ENCODE peak calls at places on chromosomes 7 and 10, in four cellular contexts. One of them, this sample, is unnamed.
A peak's percentile ranks its signal among the peaks of the same experiment; 100 is the strongest.

GRCh38 chr7:50729962-50730361 is 52.7 kb downstream of the GRB10 start:
- DNase-seq in CD4-positive, alpha-beta T cell: no peak
- DNase-seq in lower leg skin: no peak
- DNase-seq in sigmoid colon: no peak
- DNase-seq in this sample: no peak

GRCh38 chr7:158053516-158053915 is 534.1 kb downstream of the PTPRN2 start:
- DNase-seq in sigmoid colon: no peak
- DNase-seq in CD4-positive, alpha-beta T cell: no peak
- DNase-seq in lower leg skin: peak; percentile 64
- DNase-seq in this sample: no peak

GRCh38 chr7:140640727-140641531 is at the start of gene DENND2A:
- DNase-seq in sigmoid colon: peak; percentile 93
- DNase-seq in lower leg skin: peak; percentile 93
- DNase-seq in CD4-positive, alpha-beta T cell: no peak
- DNase-seq in this sample: peak; percentile 57

GRCh38 chr7:158863611-158864506 is 7.5 kb downstream of the DYNC2I1 start:
- DNase-seq in CD4-positive, alpha-beta T cell: peak; percentile 10
- DNase-seq in lower leg skin: peak; percentile 96
- DNase-seq in sigmoid colon: peak; percentile 91
- DNase-seq in this sample: peak; percentile 80

GRCh38 chr10:73886085-73886529 is 11.8 kb upstream of the CAMK2G start:
- DNase-seq in lower leg skin: peak; percentile 91
- DNase-seq in sigmoid colon: peak; percentile 90
- DNase-seq in CD4-positive, alpha-beta T cell: peak; percentile 57
- DNase-seq in this sample: peak; percentile 72

GRCh38 chr10:123913688-123914268 is 22.2 kb upstream of the CPXM2 start:
- DNase-seq in lower leg skin: peak; percentile 70
- DNase-seq in CD4-positive, alpha-beta T cell: no peak
- DNase-seq in sigmoid colon: no peak
- DNase-seq in this sample: no peak

GRCh38 chr10:85976267-85976793 is 390.3 kb downstream of the GRID1 start:
- DNase-seq in lower leg skin: no peak
- DNase-seq in CD4-positive, alpha-beta T cell: no peak
- DNase-seq in sigmoid colon: no peak
- DNase-seq in this sample: no peak

GRCh38 chr7:21526007-21526406 is 16.8 kb upstream of the DNAH11 start:
- DNase-seq in sigmoid colon: no peak
- DNase-seq in lower leg skin: no peak
- DNase-seq in CD4-positive, alpha-beta T cell: no peak
- DNase-seq in this sample: no peak

GRCh38 chr7:55034776-55035175 is 16.0 kb downstream of the EGFR start:
- DNase-seq in CD4-positive, alpha-beta T cell: no peak
- DNase-seq in sigmoid colon: no peak
- DNase-seq in lower leg skin: no peak
- DNase-seq in this sample: no peak

GRCh38 chr10:89516149-89516832 is 19.1 kb downstream of the SLC16A12 start:
- DNase-seq in CD4-positive, alpha-beta T cell: no peak
- DNase-seq in sigmoid colon: peak; percentile 80
- DNase-seq in lower leg skin: no peak
- DNase-seq in this sample: peak; percentile 42

GRCh38 chr7:26959290-26959689 is 94.9 kb upstream of the SKAP2 start:
- DNase-seq in CD4-positive, alpha-beta T cell: no peak
- DNase-seq in sigmoid colon: no peak
- DNase-seq in lower leg skin: no peak
- DNase-seq in this sample: no peak

GRCh38 chr7:123538189-123538714 is 3.9 kb upstream of the IQUB start:
- DNase-seq in CD4-positive, alpha-beta T cell: no peak
- DNase-seq in lower leg skin: no peak
- DNase-seq in sigmoid colon: no peak
- DNase-seq in this sample: no peak

GRCh38 chr7:79304711-79305110 is 148.8 kb downstream of the MAGI2 start:
- DNase-seq in CD4-positive, alpha-beta T cell: no peak
- DNase-seq in sigmoid colon: no peak
- DNase-seq in lower leg skin: no peak
- DNase-seq in this sample: no peak

GRCh38 chr7:124429923-124430322 is 335.7 kb downstream of the GPR37 start:
- DNase-seq in sigmoid colon: no peak
- DNase-seq in CD4-positive, alpha-beta T cell: no peak
- DNase-seq in lower leg skin: no peak
- DNase-seq in this sample: no peak

GRCh38 chr7:139687206-139687954 is 90.4 kb downstream of the HIPK2 start:
- DNase-seq in sigmoid colon: no peak
- DNase-seq in CD4-positive, alpha-beta T cell: no peak
- DNase-seq in lower leg skin: no peak
- DNase-seq in this sample: no peak

GRCh38 chr7:14020339-14020900 is 31.0 kb upstream of the ETV1 start:
- DNase-seq in sigmoid colon: no peak
- DNase-seq in CD4-positive, alpha-beta T cell: no peak
- DNase-seq in lower leg skin: no peak
- DNase-seq in this sample: no peak

GRCh38 chr10:69047111-69047837 is 40.6 kb upstream of the SRGN start:
- DNase-seq in sigmoid colon: no peak
- DNase-seq in lower leg skin: no peak
- DNase-seq in CD4-positive, alpha-beta T cell: no peak
- DNase-seq in this sample: no peak

GRCh38 chr10:68303849-68304412 is 27.9 kb upstream of the HNRNPH3 start:
- DNase-seq in CD4-positive, alpha-beta T cell: no peak
- DNase-seq in lower leg skin: peak; percentile 2
- DNase-seq in sigmoid colon: no peak
- DNase-seq in this sample: peak; percentile 70

GRCh38 chr7:131945313-131945831 is 388.9 kb upstream of the PODXL start:
- DNase-seq in CD4-positive, alpha-beta T cell: no peak
- DNase-seq in lower leg skin: peak; percentile 88
- DNase-seq in sigmoid colon: no peak
- DNase-seq in this sample: peak; percentile 42

GRCh38 chr7:129908181-129908580 is 44.6 kb downstream of the UBE2H start:
- DNase-seq in lower leg skin: no peak
- DNase-seq in sigmoid colon: no peak
- DNase-seq in CD4-positive, alpha-beta T cell: no peak
- DNase-seq in this sample: no peak

GRCh38 chr7:64504581-64505120 is 58.2 kb downstream of the ZNF680 start:
- DNase-seq in CD4-positive, alpha-beta T cell: no peak
- DNase-seq in sigmoid colon: no peak
- DNase-seq in lower leg skin: no peak
- DNase-seq in this sample: no peak

GRCh38 chr7:94874036-94874745 is 33.2 kb upstream of the PPP1R9A start:
- DNase-seq in CD4-positive, alpha-beta T cell: no peak
- DNase-seq in sigmoid colon: no peak
- DNase-seq in lower leg skin: no peak
- DNase-seq in this sample: no peak

GRCh38 chr10:71064413-71065118 is 147.8 kb upstream of the UNC5B start:
- DNase-seq in sigmoid colon: no peak
- DNase-seq in lower leg skin: no peak
- DNase-seq in CD4-positive, alpha-beta T cell: no peak
- DNase-seq in this sample: no peak

GRCh38 chr7:87083865-87084519 is 24.5 kb upstream of the ELAPOR2 start:
- DNase-seq in sigmoid colon: no peak
- DNase-seq in CD4-positive, alpha-beta T cell: no peak
- DNase-seq in lower leg skin: no peak
- DNase-seq in this sample: no peak

GRCh38 chr10:132626019-132626760 is 88.6 kb downstream of the INPP5A start:
- DNase-seq in CD4-positive, alpha-beta T cell: no peak
- DNase-seq in sigmoid colon: peak; percentile 62
- DNase-seq in lower leg skin: peak; percentile 79
- DNase-seq in this sample: no peak

GRCh38 chr10:122515588-122516231 is 44.8 kb upstream of the DMBT1 start:
- DNase-seq in lower leg skin: no peak
- DNase-seq in CD4-positive, alpha-beta T cell: peak; percentile 48
- DNase-seq in sigmoid colon: no peak
- DNase-seq in this sample: peak; percentile 43

GRCh38 chr7:112298543-112299100 is 92.1 kb downstream of the ZNF277 start:
- DNase-seq in lower leg skin: no peak
- DNase-seq in CD4-positive, alpha-beta T cell: no peak
- DNase-seq in sigmoid colon: no peak
- DNase-seq in this sample: no peak

GRCh38 chr7:25060487-25061055 is 64.5 kb downstream of the CYCS start:
- DNase-seq in sigmoid colon: no peak
- DNase-seq in lower leg skin: no peak
- DNase-seq in CD4-positive, alpha-beta T cell: no peak
- DNase-seq in this sample: no peak

GRCh38 chr10:97291357-97292096 is 910 bp downstream of the ARHGAP19 start:
- DNase-seq in sigmoid colon: no peak
- DNase-seq in lower leg skin: peak; percentile 48
- DNase-seq in CD4-positive, alpha-beta T cell: no peak
- DNase-seq in this sample: no peak

GRCh38 chr10:123472606-123473005 is 193.5 kb upstream of the GPR26 start:
- DNase-seq in lower leg skin: no peak
- DNase-seq in sigmoid colon: no peak
- DNase-seq in CD4-positive, alpha-beta T cell: no peak
- DNase-seq in this sample: no peak